ENCODE peak calls at places on chromosomes 13 and 19, in five cellular contexts. S is heart right ventricle; Y is CD4-positive, CD25-positive, alpha-beta regulatory T cell; K is fibroblast of lung; J is brain microvascular endothelial cell. M is an unnamed sample.

GRCh38 chr13:33204130-33204927 is 81.2 kb downstream of the STARD13 start:
- DNase-seq in Y (no peak), S (peak), J (peak), K (peak), M (no peak)

GRCh38 chr19:15436826-15437110 is 13.0 kb downstream of the WIZ start:
- DNase-seq in S (no peak), J (no peak), Y (no peak), K (no peak), M (no peak)

GRCh38 chr13:89966524-89966923 is 1381.0 kb upstream of the MIR17HG start:
- DNase-seq in J (no peak), K (no peak), S (no peak), Y (no peak), M (no peak)

GRCh38 chr19:34430738-34431625 is 2.8 kb downstream of the UBA2 start:
- DNase-seq in K (peak), Y (peak), J (peak), S (no peak), M (peak)

GRCh38 chr19:38248421-38248820 is 7.8 kb downstream of the PPP1R14A start:
- DNase-seq in J (no peak), S (no peak), Y (no peak), K (no peak), M (no peak)

GRCh38 chr19:32543107-32543900 is 37.7 kb upstream of the PDCD5 start:
- DNase-seq in Y (no peak), K (peak), J (peak), S (no peak), M (no peak)

GRCh38 chr13:32142956-32143375 is 111.4 kb downstream of the FRY start:
- DNase-seq in Y (no peak), S (no peak), K (peak), J (no peak), M (no peak)

GRCh38 chr13:20144141-20144850 is 16.6 kb downstream of the GJA3 start:
- DNase-seq in Y (no peak), K (no peak), J (no peak), S (no peak), M (no peak)

GRCh38 chr19:15173746-15174404 is 26.9 kb downstream of the NOTCH3 start:
- DNase-seq in S (no peak), K (no peak), J (no peak), Y (no peak), M (peak)

GRCh38 chr13:34344761-34345600 is 527.0 kb downstream of the RFC3 start:
- DNase-seq in S (no peak), Y (no peak), J (no peak), K (peak), M (no peak)

DNA sequence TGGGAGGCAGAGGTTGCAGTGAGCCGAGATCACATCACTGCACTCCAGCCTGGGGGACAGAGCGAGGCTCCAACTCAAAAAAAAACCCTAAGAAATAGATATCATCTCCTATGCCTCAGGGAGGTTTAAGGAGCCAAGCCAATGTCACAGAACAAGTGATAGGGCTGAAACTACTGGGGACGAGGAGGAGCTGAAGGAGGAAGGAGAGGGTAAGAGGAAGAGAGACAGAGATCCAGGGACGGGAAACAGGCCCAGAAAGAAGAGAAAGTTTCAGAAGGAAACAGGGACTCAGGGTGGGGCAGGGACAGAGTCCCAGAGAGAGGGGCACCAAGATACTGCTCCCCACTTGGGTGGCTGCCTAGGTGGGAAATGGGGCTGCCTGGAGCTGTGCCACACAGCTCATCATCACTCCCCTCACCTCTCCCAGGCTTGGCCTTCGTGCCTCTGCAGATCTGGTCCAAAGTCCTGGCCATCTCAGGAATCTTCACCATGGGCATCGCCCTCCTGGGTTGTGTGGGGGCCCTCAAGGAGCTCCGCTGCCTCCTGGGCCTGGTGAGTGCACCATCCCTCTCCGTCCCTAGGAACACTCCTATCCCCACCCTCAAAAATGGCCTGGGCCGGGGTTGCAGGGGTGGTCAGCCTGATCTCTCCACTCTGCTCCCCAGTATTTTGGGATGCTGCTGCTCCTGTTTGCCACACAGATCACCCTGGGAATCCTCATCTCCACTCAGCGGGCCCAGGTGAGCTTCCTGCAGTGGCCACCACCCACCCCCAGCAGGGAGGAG is 1.5 kb downstream of the CD37 start:
- DNase-seq in Y (no peak), K (no peak), J (no peak), S (no peak), M (no peak)
- H3K4me3 ChIP-seq in Y (peak), K (no peak), J (no peak), S (peak), M (no peak)

GRCh38 chr19:50387868-50388245 is 3.7 kb downstream of the POLD1 start:
- DNase-seq in Y (no peak), S (no peak), J (no peak), K (no peak), M (no peak)
- H3K4me3 ChIP-seq in Y (no peak), S (peak), J (no peak), K (no peak), M (no peak)

GRCh38 chr13:50400930-50401553 is 385.8 kb downstream of the KCNRG start:
- DNase-seq in Y (no peak), J (peak), K (peak), S (no peak), M (no peak)
- H3K4me3 ChIP-seq in Y (no peak), J (no peak), K (no peak), S (no peak), M (no peak)

GRCh38 chr19:12720851-12721655 is 2.7 kb downstream of the TNPO2 start:
- DNase-seq in J (no peak), S (peak), K (peak), Y (no peak), M (no peak)
- H3K4me3 ChIP-seq in J (peak), S (peak), K (peak), Y (peak), M (peak)

DNA sequence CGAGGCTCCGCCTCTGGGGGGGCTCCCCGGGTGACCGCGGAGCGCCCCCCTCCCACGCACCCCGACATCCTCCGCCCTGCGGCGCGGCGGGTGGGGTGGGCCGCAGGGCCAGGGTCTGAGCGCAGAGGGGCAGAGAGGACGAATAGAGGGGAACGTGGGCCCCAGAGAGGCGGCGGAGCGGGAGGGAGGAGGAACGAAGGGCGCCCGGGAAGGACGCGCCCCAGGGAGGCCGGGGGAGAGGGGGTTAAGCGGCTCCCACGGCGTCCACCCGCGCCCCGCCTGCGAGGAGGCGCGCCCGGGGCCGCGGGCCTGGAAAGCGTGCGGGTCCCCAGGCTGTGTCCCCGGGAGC is 1.0 kb downstream of the HCN2 start:
- DNase-seq in S (no peak), K (no peak), J (no peak), Y (no peak), M (no peak)
- H3K4me3 ChIP-seq in S (no peak), K (no peak), J (no peak), Y (no peak), M (no peak)

GRCh38 chr19:41925208-41926003 is 2.8 kb downstream of the ERFL start:
- DNase-seq in Y (no peak), S (no peak), J (no peak), K (no peak), M (no peak)

GRCh38 chr19:41928221-41928683 is at the start of gene ERFL:
- DNase-seq in K (no peak), Y (no peak), J (no peak), S (no peak), M (no peak)

GRCh38 chr19:41927810-41928192 is 448 bp downstream of the ERFL start:
- DNase-seq in K (no peak), Y (peak), J (no peak), S (no peak), M (no peak)

GRCh38 chr19:41926028-41926860 is 2.0 kb downstream of the ERFL start:
- DNase-seq in J (no peak), K (no peak), Y (no peak), S (no peak), M (no peak)

DNA sequence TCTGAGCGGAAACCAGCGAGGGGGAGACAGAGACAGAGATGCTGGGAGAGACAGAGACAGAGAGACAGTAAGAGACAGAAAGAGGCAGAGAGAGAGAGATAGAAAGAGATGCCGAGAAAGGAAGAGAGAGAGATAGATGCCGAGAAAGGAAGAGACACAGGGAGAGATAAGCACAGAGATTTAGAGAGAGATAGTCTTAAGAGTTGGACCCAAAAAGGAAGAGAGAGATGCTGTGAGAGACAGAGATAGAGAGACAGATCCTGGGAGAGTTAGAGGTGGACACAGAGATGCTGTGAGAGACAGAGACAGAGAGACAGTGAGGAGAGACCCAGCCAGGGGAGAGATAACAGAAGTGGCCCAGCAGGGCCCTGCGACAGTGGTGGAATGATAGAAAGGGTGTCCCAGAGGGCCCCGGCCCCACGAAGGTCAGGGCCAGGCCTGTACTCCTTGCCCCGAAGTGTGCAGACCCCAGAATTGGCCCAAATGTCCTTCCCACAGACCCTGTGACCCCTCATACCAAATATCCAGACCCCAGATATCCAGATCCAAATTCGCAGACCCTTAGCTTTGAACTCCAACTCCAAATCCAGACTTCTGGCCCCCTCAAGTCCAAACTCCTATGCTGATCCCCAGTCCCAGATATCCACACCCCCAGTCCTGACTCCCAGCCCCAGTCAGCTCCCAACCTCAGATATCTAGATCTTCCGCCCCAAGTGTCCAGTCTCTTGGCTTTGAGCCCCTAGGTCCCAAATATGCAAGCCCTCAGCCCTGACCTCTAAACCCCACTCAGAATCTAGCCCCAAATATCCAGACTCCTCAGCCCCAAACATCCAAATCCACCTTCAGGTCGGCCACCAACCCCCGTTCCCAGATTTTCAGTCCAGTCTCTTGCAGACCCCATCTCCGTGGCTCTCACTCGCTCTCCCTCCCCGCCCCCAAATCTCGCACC is 1.1 kb downstream of the ERFL start:
- DNase-seq in J (no peak), S (no peak), K (no peak), Y (no peak), M (no peak)
- H3K4me3 ChIP-seq in J (no peak), S (no peak), K (no peak), Y (no peak), M (peak)

GRCh38 chr13:113992276-113993005 is 18.6 kb upstream of the C13orf46 start:
- DNase-seq in J (no peak), Y (no peak), K (no peak), S (peak), M (no peak)
- H3K4me3 ChIP-seq in J (no peak), Y (no peak), K (no peak), S (no peak), M (no peak)

DNA sequence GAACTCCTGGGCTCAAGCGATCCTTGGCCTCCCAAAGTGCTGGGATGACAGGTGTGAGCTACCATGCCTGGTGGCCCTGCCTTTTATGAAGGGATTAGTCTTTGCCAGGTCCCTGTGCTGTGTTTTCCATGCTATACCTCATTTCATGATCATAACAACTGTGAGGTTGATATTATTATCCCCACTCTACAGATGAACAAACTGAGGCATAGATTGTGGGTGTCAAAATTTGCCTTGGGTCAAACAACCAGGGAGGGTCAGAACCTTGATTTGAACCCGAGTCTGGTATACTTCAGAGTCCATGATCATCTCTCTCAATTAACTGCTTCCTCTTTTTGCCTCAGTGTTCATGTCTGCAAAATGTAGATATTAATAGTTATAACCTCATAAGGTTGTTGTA is 6.9 kb downstream of the PINLYP start:
- DNase-seq in Y (no peak), K (no peak), S (no peak), J (no peak), M (no peak)
- H3K4me3 ChIP-seq in Y (no peak), K (no peak), S (no peak), J (no peak), M (no peak)

GRCh38 chr13:99565478-99566124 is 64.3 kb downstream of the TM9SF2 start:
- DNase-seq in K (peak), S (no peak), Y (no peak), J (peak), M (no peak)
- H3K4me3 ChIP-seq in K (no peak), S (no peak), Y (peak), J (no peak), M (no peak)